ENCODE peak calls at places on chromosome 15, in five cellular contexts. One of them, this sample, is unnamed.

GRCh38 chr15:91898843-91899242 is 45.3 kb downstream of the SLCO3A1 start:
- DNase-seq in Panc1: no peak
- DNase-seq in HFFc6: no peak
- DNase-seq in CD4-positive, alpha-beta T cell: no peak
- DNase-seq in cardiac fibroblast: no peak
- DNase-seq in this sample: no peak

GRCh38 chr15:70516408-70517193 is 246.8 kb downstream of the UACA start:
- DNase-seq in Panc1: no peak
- DNase-seq in HFFc6: no peak
- DNase-seq in cardiac fibroblast: no peak
- DNase-seq in CD4-positive, alpha-beta T cell: no peak
- DNase-seq in this sample: no peak

GRCh38 chr15:90106522-90107117 is 4.4 kb upstream of the IDH2 start:
- DNase-seq in HFFc6: peak; percentile 45
- DNase-seq in CD4-positive, alpha-beta T cell: no peak
- DNase-seq in cardiac fibroblast: peak; percentile 45
- DNase-seq in Panc1: no peak
- DNase-seq in this sample: no peak

GRCh38 chr15:70091649-70092461 is 5.9 kb downstream of the TLE3 start:
- DNase-seq in HFFc6: no peak
- DNase-seq in cardiac fibroblast: no peak
- DNase-seq in Panc1: no peak
- DNase-seq in CD4-positive, alpha-beta T cell: no peak
- DNase-seq in this sample: no peak

GRCh38 chr15:71329509-71330260 is 214.4 kb downstream of the THSD4 start:
- DNase-seq in Panc1: no peak
- DNase-seq in HFFc6: peak; percentile 50
- DNase-seq in cardiac fibroblast: peak; percentile 24
- DNase-seq in CD4-positive, alpha-beta T cell: no peak
- DNase-seq in this sample: no peak

GRCh38 chr15:84929795-84930371 is 45.4 kb downstream of the SLC28A1 start:
- DNase-seq in Panc1: no peak
- DNase-seq in CD4-positive, alpha-beta T cell: no peak
- DNase-seq in HFFc6: peak; percentile 77
- DNase-seq in cardiac fibroblast: peak; percentile 33
- DNase-seq in this sample: no peak

GRCh38 chr15:33313491-33313890 is 2.7 kb downstream of the RYR3 start:
- DNase-seq in Panc1: no peak
- DNase-seq in HFFc6: no peak
- DNase-seq in cardiac fibroblast: no peak
- DNase-seq in CD4-positive, alpha-beta T cell: no peak
- DNase-seq in this sample: no peak

GRCh38 chr15:33132722-33133345 is 61.7 kb downstream of the FMN1 start:
- DNase-seq in cardiac fibroblast: peak; percentile 70
- DNase-seq in HFFc6: peak; percentile 68
- DNase-seq in CD4-positive, alpha-beta T cell: no peak
- DNase-seq in Panc1: peak; percentile 38
- DNase-seq in this sample: no peak

GRCh38 chr15:90869601-90870353 is 1.4 kb downstream of the FURIN start:
- DNase-seq in HFFc6: peak; percentile 43
- DNase-seq in CD4-positive, alpha-beta T cell: peak; percentile 24
- DNase-seq in Panc1: no peak
- DNase-seq in cardiac fibroblast: peak; percentile 94
- DNase-seq in this sample: no peak

GRCh38 chr15:73387507-73388255 is 18.9 kb upstream of the HCN4 start:
- DNase-seq in HFFc6: no peak
- DNase-seq in CD4-positive, alpha-beta T cell: no peak
- DNase-seq in cardiac fibroblast: peak; percentile 79
- DNase-seq in Panc1: no peak
- DNase-seq in this sample: no peak

GRCh38 chr15:47586653-47587224 is 130.6 kb upstream of the SEMA6D start:
- DNase-seq in CD4-positive, alpha-beta T cell: no peak
- DNase-seq in HFFc6: no peak
- DNase-seq in cardiac fibroblast: peak; percentile 69
- DNase-seq in Panc1: no peak
- DNase-seq in this sample: no peak

GRCh38 chr15:86916671-86917450 is 837.2 kb downstream of the AGBL1 start:
- DNase-seq in CD4-positive, alpha-beta T cell: no peak
- DNase-seq in cardiac fibroblast: no peak
- DNase-seq in Panc1: no peak
- DNase-seq in HFFc6: no peak
- DNase-seq in this sample: no peak

GRCh38 chr15:62940755-62941361 is 101.7 kb upstream of the TPM1 start:
- DNase-seq in HFFc6: peak; percentile 97
- DNase-seq in Panc1: no peak
- DNase-seq in CD4-positive, alpha-beta T cell: no peak
- DNase-seq in cardiac fibroblast: peak; percentile 93
- DNase-seq in this sample: no peak

GRCh38 chr15:67917636-67918035 is 77.8 kb upstream of the RNU6-1 start:
- DNase-seq in HFFc6: no peak
- DNase-seq in Panc1: no peak
- DNase-seq in CD4-positive, alpha-beta T cell: no peak
- DNase-seq in cardiac fibroblast: no peak
- DNase-seq in this sample: no peak

GRCh38 chr15:74245342-74245931 is 9.3 kb downstream of the CCDC33 start:
- DNase-seq in HFFc6: no peak
- DNase-seq in Panc1: no peak
- DNase-seq in cardiac fibroblast: no peak
- DNase-seq in CD4-positive, alpha-beta T cell: no peak
- DNase-seq in this sample: no peak

GRCh38 chr15:77002954-77003912 is 8.3 kb downstream of the PSTPIP1 start:
- DNase-seq in Panc1: no peak
- DNase-seq in HFFc6: no peak
- DNase-seq in CD4-positive, alpha-beta T cell: peak; percentile 58
- DNase-seq in cardiac fibroblast: no peak
- DNase-seq in this sample: peak; percentile 58

GRCh38 chr15:45279024-45279697 is 27.1 kb downstream of the SLC28A2 start:
- DNase-seq in cardiac fibroblast: peak; percentile 97
- DNase-seq in CD4-positive, alpha-beta T cell: peak; percentile 96
- DNase-seq in Panc1: peak; percentile 97
- DNase-seq in HFFc6: peak; percentile 96
- DNase-seq in this sample: peak; percentile 93

GRCh38 chr15:50235794-50236193 is 29.7 kb downstream of the HDC start:
- DNase-seq in HFFc6: peak; percentile 32
- DNase-seq in Panc1: no peak
- DNase-seq in cardiac fibroblast: peak; percentile 32
- DNase-seq in CD4-positive, alpha-beta T cell: no peak
- DNase-seq in this sample: no peak

GRCh38 chr15:79408041-79408440 is 24.1 kb upstream of the MINAR1 start:
- DNase-seq in Panc1: no peak
- DNase-seq in CD4-positive, alpha-beta T cell: no peak
- DNase-seq in cardiac fibroblast: no peak
- DNase-seq in HFFc6: peak; percentile 19
- DNase-seq in this sample: no peak

GRCh38 chr15:31269961-31270575 is 56.6 kb upstream of the KLF13 start:
- DNase-seq in Panc1: no peak
- DNase-seq in CD4-positive, alpha-beta T cell: no peak
- DNase-seq in cardiac fibroblast: no peak
- DNase-seq in HFFc6: no peak
- DNase-seq in this sample: no peak

GRCh38 chr15:79466488-79466887 is 34.4 kb downstream of the MINAR1 start:
- DNase-seq in Panc1: no peak
- DNase-seq in CD4-positive, alpha-beta T cell: no peak
- DNase-seq in cardiac fibroblast: no peak
- DNase-seq in HFFc6: no peak
- DNase-seq in this sample: no peak

GRCh38 chr15:29071907-29072273 is 186.1 kb downstream of the APBA2 start:
- DNase-seq in cardiac fibroblast: no peak
- DNase-seq in CD4-positive, alpha-beta T cell: no peak
- DNase-seq in Panc1: no peak
- DNase-seq in HFFc6: no peak
- DNase-seq in this sample: no peak

GRCh38 chr15:35932541-35932940 is 386.6 kb upstream of the DPH6 start:
- DNase-seq in HFFc6: no peak
- DNase-seq in cardiac fibroblast: no peak
- DNase-seq in Panc1: no peak
- DNase-seq in CD4-positive, alpha-beta T cell: no peak
- DNase-seq in this sample: no peak

GRCh38 chr15:70722266-70723123 is 40.9 kb downstream of the UACA start:
- DNase-seq in cardiac fibroblast: peak; percentile 86
- DNase-seq in HFFc6: peak; percentile 56
- DNase-seq in CD4-positive, alpha-beta T cell: no peak
- DNase-seq in Panc1: no peak
- DNase-seq in this sample: no peak

GRCh38 chr15:48385431-48385830 is 54.2 kb downstream of the DUT start:
- DNase-seq in cardiac fibroblast: peak; percentile 78
- DNase-seq in Panc1: no peak
- DNase-seq in HFFc6: peak; percentile 97
- DNase-seq in CD4-positive, alpha-beta T cell: no peak
- DNase-seq in this sample: no peak

GRCh38 chr15:74318376-74319137 is 48.9 kb downstream of the CYP11A1 start:
- DNase-seq in cardiac fibroblast: peak; percentile 41
- DNase-seq in HFFc6: no peak
- DNase-seq in CD4-positive, alpha-beta T cell: no peak
- DNase-seq in Panc1: no peak
- DNase-seq in this sample: no peak

GRCh38 chr15:76840830-76841460 is 64.2 kb downstream of the SCAPER start:
- DNase-seq in HFFc6: peak; percentile 48
- DNase-seq in Panc1: peak; percentile 28
- DNase-seq in CD4-positive, alpha-beta T cell: no peak
- DNase-seq in cardiac fibroblast: peak; percentile 66
- DNase-seq in this sample: no peak

GRCh38 chr15:58742424-58743160 is 6.9 kb downstream of the ADAM10 start:
- DNase-seq in cardiac fibroblast: peak; percentile 80
- DNase-seq in HFFc6: no peak
- DNase-seq in CD4-positive, alpha-beta T cell: no peak
- DNase-seq in Panc1: no peak
- DNase-seq in this sample: no peak

This sample was measured in T-helper 9 cell.